ENCODE peak calls at places on chromosomes 6 and 20, in five cellular contexts. A, B, F, E and U are unnamed samples.

GRCh38 chr20:63702036-63702665 is 5.6 kb downstream of the ARFRP1 start:
- DNase-seq in B (no peak), E (no peak), A (no peak), F (peak), U (no peak)

GRCh38 chr6:38021571-38021970 is 202.0 kb downstream of the ZFAND3 start:
- DNase-seq in E (no peak), F (no peak), A (no peak), B (no peak), U (no peak)

GRCh38 chr20:36572701-36573102 is 695 bp upstream of the TGIF2 start:
- DNase-seq in B (no peak), A (no peak), F (no peak), E (peak), U (no peak)

GRCh38 chr6:156988276-156989158 is 211.3 kb downstream of the ARID1B start:
- DNase-seq in E (no peak), F (no peak), B (no peak), A (no peak), U (no peak)

GRCh38 chr6:111981441-111981840 is 72.5 kb upstream of the CCN6 start:
- DNase-seq in B (no peak), E (no peak), A (no peak), F (no peak), U (no peak)

GRCh38 chr6:20404641-20405032 is 3.0 kb downstream of the E2F3 start:
- DNase-seq in B (no peak), A (no peak), E (peak), F (peak), U (no peak)

GRCh38 chr6:157148391-157149323 is 174.7 kb downstream of the TMEM242 start:
- DNase-seq in A (peak), F (no peak), B (no peak), E (no peak), U (peak)

GRCh38 chr6:30626484-30627366 is at the start of gene ATAT1:
- DNase-seq in F (peak), B (peak), A (peak), E (peak), U (no peak)

GRCh38 chr20:46998497-46999190 is 104.0 kb downstream of the EYA2 start:
- DNase-seq in E (no peak), F (no peak), B (no peak), A (no peak), U (no peak)

GRCh38 chr6:33118525-33119123 is 42.8 kb downstream of the HLA-DPB1 start:
- DNase-seq in F (no peak), B (no peak), A (no peak), E (no peak), U (peak)

GRCh38 chr6:96060249-96060648 is 44.5 kb downstream of the FUT9 start:
- DNase-seq in F (no peak), E (no peak), A (no peak), B (no peak), U (no peak)

GRCh38 chr6:4124361-4124760 is 11.0 kb downstream of the ECI2 start:
- DNase-seq in B (no peak), F (no peak), A (no peak), E (no peak), U (no peak)

GRCh38 chr6:32047084-32047478 is 8.9 kb downstream of the CYP21A2 start:
- DNase-seq in B (no peak), F (no peak), A (no peak), E (no peak), U (peak)

GRCh38 chr6:134056046-134056445 is 3.6 kb upstream of the SLC2A12 start:
- DNase-seq in A (no peak), F (no peak), B (no peak), E (no peak), U (no peak)

GRCh38 chr6:166830185-166830890 is 126.0 kb downstream of the RNASET2 start:
- DNase-seq in F (no peak), A (no peak), E (no peak), B (no peak), U (no peak)

GRCh38 chr20:33936651-33937050 is 57.1 kb upstream of the RALY start:
- DNase-seq in E (no peak), F (no peak), A (no peak), B (no peak), U (no peak)

GRCh38 chr6:36133148-36133547 is 2.8 kb downstream of the MAPK13 start:
- DNase-seq in E (no peak), B (no peak), F (peak), A (no peak), U (no peak)

GRCh38 chr6:43972915-43973304 is 154.3 kb downstream of the MRPL14 start:
- DNase-seq in E (no peak), F (no peak), B (peak), A (peak), U (peak)

GRCh38 chr6:91852232-91852631 is 1265.4 kb upstream of the MAP3K7 start:
- DNase-seq in E (no peak), B (no peak), A (no peak), F (no peak), U (no peak)

GRCh38 chr6:119348308-119349040 is 1.1 kb downstream of the MAN1A1 start:
- DNase-seq in A (peak), E (peak), F (peak), B (peak), U (no peak)

GRCh38 chr6:3119040-3119723 is 671 bp downstream of the BPHL start:
- DNase-seq in F (no peak), A (no peak), E (no peak), B (no peak), U (no peak)

GRCh38 chr6:11586574-11586973 is 49.0 kb downstream of the TMEM170B start:
- DNase-seq in B (no peak), F (no peak), E (no peak), A (no peak), U (peak)

GRCh38 chr6:14035448-14035847 is 82.1 kb upstream of the CD83 start:
- DNase-seq in B (no peak), A (peak), E (no peak), F (no peak), U (peak)

GRCh38 chr6:152091851-152092341 is 284.4 kb downstream of the ESR1 start:
- DNase-seq in A (no peak), F (no peak), E (no peak), B (no peak), U (no peak)

GRCh38 chr20:54025166-54025835 is 45.1 kb downstream of the BCAS1 start:
- DNase-seq in B (no peak), F (no peak), E (no peak), A (no peak), U (peak)

GRCh38 chr6:727796-728195 is 34.9 kb upstream of the EXOC2 start:
- DNase-seq in F (no peak), B (no peak), A (no peak), E (no peak), U (no peak)

GRCh38 chr6:125004198-125004597 is 42.0 kb downstream of the RNF217 start:
- DNase-seq in F (no peak), A (no peak), E (no peak), B (no peak), U (no peak)

GRCh38 chr6:85975957-85976356 is 333.3 kb upstream of the SYNCRIP start:
- DNase-seq in A (no peak), F (no peak), B (no peak), E (no peak), U (no peak)

GRCh38 chr20:59737816-59738215 is 133.5 kb downstream of the PHACTR3 start:
- DNase-seq in A (no peak), B (no peak), E (no peak), F (no peak), U (no peak)